ENCODE peak calls at places on chromosomes 7 and 10, in nine cellular contexts. R is fibroblast of lung; E is testis; M is IMR-90; B is lung; S is CD8-positive, alpha-beta T cell; A is stomach; W is HCT116; D is uterus. T is an unnamed sample.

GRCh38 chr10:132386419-132386831 is 10.6 kb upstream of the PWWP2B start:
- DNase-seq in R (no peak), E (no peak), M (no peak), B (no peak), S (no peak), A (no peak), W (no peak), D (peak; percentile 25), T (no peak)

GRCh38 chr7:74289660-74290589 is 718 bp downstream of the CLIP2 start:
- DNase-seq in R (no peak), E (no peak), M (no peak), B (no peak), S (peak; percentile 19), A (peak; percentile 50), W (no peak), D (peak; percentile 56), T (peak; percentile 80)

GRCh38 chr10:95660283-95660682 is 3.8 kb upstream of the ALDH18A1 start:
- DNase-seq in R (peak; percentile 6), E (no peak), M (peak; percentile 64), B (no peak), S (no peak), A (no peak), W (no peak), D (no peak), T (no peak)

GRCh38 chr10:36534471-36535002 is 590.9 kb upstream of the ANKRD30A start:
- DNase-seq in R (peak; percentile 37), E (no peak), M (peak; percentile 95), B (no peak), S (no peak), A (no peak), W (no peak), D (no peak), T (no peak)

GRCh38 chr10:71131096-71131495 is 81.3 kb upstream of the UNC5B start:
- DNase-seq in R (no peak), E (no peak), M (no peak), B (no peak), S (no peak), A (no peak), W (no peak), D (no peak), T (no peak)

GRCh38 chr7:149822353-149822943 is 15.7 kb upstream of the ZNF862 start:
- DNase-seq in R (no peak), E (no peak), M (no peak), B (no peak), S (no peak), A (no peak), W (no peak), D (no peak), T (no peak)

GRCh38 chr10:115963848-115964247 is 309.2 kb downstream of the GFRA1 start:
- DNase-seq in R (no peak), E (no peak), M (peak; percentile 16), B (no peak), S (no peak), A (no peak), W (no peak), D (no peak), T (no peak)

GRCh38 chr7:24842449-24843241 is 85.4 kb upstream of the GSDME start:
- DNase-seq in R (no peak), E (no peak), M (no peak), B (no peak), S (no peak), A (no peak), W (no peak), D (no peak), T (no peak)

GRCh38 chr10:30751678-30752331 is 122.3 kb upstream of the LYZL2 start:
- DNase-seq in R (peak; percentile 75), E (no peak), M (peak; percentile 75), B (peak; percentile 45), S (peak; percentile 47), A (peak; percentile 31), W (peak; percentile 10), D (no peak), T (peak; percentile 70)

GRCh38 chr10:88238515-88238914 is 344.6 kb downstream of the RNLS start:
- DNase-seq in R (no peak), E (no peak), M (no peak), B (no peak), S (no peak), A (no peak), W (no peak), D (no peak), T (no peak)

GRCh38 chr10:35633006-35633980 is 8.8 kb downstream of the FZD8 start:
- DNase-seq in R (no peak), E (no peak), M (no peak), B (no peak), S (no peak), A (no peak), W (no peak), D (no peak), T (no peak)

GRCh38 chr10:80457554-80458262 is 3.6 kb downstream of the TSPAN14 start:
- DNase-seq in R (no peak), E (no peak), M (no peak), B (no peak), S (no peak), A (no peak), W (no peak), D (no peak), T (no peak)

GRCh38 chr10:80454526-80455460 is 683 bp downstream of the TSPAN14 start:
- DNase-seq in R (peak; percentile 35), E (peak; percentile 50), M (no peak), B (peak; percentile 57), S (no peak), A (peak; percentile 67), W (no peak), D (peak; percentile 36), T (peak; percentile 88)

GRCh38 chr10:80453392-80453714 is 757 bp upstream of the TSPAN14 start:
- DNase-seq in R (no peak), E (no peak), M (no peak), B (no peak), S (no peak), A (no peak), W (no peak), D (no peak), T (no peak)

GRCh38 chr10:80453715-80454525 is at the start of gene TSPAN14:
- DNase-seq in R (peak; percentile 81), E (peak; percentile 86), M (peak; percentile 79), B (peak; percentile 81), S (peak; percentile 61), A (peak; percentile 86), W (no peak), D (peak; percentile 86), T (peak; percentile 88)

DNA sequence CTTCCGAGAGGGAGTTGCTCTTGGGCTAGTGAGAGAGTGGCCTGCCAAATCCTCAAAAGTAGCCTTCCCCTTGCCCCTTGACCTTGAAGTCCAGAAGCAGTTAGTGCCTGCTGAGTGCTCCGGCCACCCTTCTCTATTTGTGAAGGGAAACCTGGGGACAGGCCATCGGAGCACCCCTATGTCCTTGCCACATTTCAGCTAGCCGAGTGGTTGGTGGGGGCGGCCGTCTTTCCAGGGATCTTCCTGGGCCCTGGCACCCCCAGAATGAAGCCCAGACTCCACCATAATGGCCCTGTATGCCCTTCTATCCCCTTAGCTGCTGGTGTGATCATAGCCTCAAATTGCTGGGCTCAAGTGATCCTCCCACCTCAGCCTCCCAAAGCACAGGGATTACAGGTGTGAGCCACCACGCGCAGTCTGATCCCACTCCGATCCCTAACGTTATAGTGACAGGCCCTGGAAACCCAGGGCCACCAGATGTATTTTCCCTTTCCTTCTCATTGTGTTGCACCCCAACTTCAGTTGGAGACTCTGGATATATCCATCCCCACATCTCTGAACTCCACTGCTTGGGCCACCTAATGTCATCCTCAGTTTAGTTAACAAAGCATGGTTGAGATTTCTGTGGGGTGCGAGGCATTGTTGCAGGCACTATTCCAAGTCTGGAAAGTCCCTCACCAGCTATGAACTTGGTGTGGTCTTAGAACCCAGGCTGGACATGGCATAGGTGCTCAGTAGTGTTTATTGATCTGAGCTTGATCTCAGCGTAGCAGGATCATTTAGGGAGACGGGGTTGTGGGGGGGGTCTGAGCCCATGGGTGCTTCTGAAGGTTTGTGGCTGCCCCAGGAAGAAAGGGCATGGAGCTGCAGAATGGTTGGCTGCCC is 1.6 kb downstream of the TSPAN14 start:
- DNase-seq in R (no peak), E (no peak), M (no peak), B (no peak), S (no peak), A (no peak), W (no peak), D (no peak), T (no peak)
- H3K4me1 ChIP-seq in R (peaks cover 18% of the 10 kb centered on the region), E (peaks cover 53% of the 10 kb centered on the region), M (peaks cover 24% of the 10 kb centered on the region), B (peaks cover 37% of the 10 kb centered on the region), S (peaks cover 56% of the 10 kb centered on the region), A (peaks cover 71% of the 10 kb centered on the region), W (peaks cover 68% of the 10 kb centered on the region), D (peaks cover 16% of the 10 kb centered on the region), T (peaks cover 50% of the 10 kb centered on the region)

DNA sequence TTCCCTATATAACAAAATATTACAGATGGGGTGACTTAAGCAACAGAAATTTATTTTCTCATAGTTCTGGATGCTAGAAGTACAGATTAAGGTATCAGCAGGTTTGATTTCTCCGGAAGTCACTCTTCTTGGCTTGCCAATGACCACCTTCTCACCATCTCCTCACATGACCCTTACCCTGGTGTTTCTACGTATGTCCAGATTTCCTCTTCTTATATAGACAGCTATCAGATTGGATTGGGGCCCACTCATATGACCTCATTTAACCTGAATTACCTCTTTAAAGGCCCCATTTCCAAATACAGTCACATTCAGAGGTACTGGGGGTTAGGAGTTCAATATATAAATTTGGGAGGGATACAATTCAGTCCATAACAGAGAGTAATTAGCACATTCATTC is 17.0 kb upstream of the RAPGEF5 start:
- DNase-seq in R (no peak), E (no peak), M (no peak), B (no peak), S (no peak), A (no peak), W (no peak), D (no peak), T (no peak)
- TF ChIP-seq CTCF in R (no peak), E (no peak), M (no peak), B (no peak), S (no peak), A (no peak), W (no peak), D (no peak), T (no peak)

DNA sequence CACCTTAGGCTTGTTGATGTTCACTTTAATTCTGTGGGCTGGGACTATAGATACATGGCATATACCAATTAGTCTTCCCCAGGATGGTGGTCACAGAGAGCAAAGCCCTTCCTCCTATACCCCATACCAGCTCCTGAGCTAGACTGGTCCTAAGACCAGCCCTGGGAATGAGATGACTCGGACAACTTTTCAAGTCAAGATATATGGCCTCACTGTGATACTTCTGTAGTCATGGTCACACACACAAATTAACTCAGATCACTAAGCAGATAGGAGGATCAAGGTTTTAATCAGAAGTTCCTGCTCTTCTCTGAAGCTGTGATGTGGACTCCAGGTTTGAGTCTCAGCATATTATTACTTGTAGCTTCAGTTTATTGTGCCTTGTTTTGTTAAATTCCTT is 53.1 kb downstream of the SLK start:
- DNase-seq in R (no peak), E (no peak), M (no peak), B (no peak), S (no peak), A (no peak), W (no peak), D (no peak), T (no peak)
- H3K36me3 ChIP-seq in R (peaks cover 9% of the 10 kb centered on the region), E (no peaks in the 10 kb centered on the region), M (peaks cover 36% of the 10 kb centered on the region), B (peaks cover 28% of the 10 kb centered on the region), S (peaks cover 55% of the 10 kb centered on the region), A (peaks cover 81% of the 10 kb centered on the region), W (peaks cover 61% of the 10 kb centered on the region), D (no peaks in the 10 kb centered on the region), T (peaks cover 7% of the 10 kb centered on the region)

DNA sequence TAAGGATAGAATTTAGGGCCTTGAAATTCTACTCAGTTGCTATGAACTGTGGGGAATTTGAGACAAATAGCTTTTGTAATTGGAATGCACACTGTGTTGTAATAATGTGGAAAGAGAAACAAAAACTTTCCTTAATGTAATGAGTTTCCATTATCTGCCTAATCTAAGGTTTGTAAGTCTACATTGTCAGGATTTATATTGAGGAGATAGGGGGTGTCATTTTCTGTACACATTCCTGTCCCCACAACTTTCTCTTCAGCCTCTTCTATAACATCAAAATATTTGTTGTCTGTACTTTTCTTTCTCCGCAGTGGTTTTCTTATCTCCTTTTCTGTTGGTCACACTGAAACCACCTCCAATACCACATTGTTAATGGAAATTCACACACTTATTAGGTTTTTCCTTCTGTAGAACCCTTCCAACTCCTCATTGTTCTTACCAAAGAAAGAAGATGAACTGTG is 41.5 kb downstream of the ARID5B start:
- DNase-seq in R (peak; percentile 65), E (no peak), M (peak; percentile 54), B (no peak), S (no peak), A (no peak), W (no peak), D (no peak), T (no peak)
- H3K4me1 ChIP-seq in R (peaks cover 26% of the 10 kb centered on the region), E (peaks cover 12% of the 10 kb centered on the region), M (peaks cover 16% of the 10 kb centered on the region), B (peaks cover 2% of the 10 kb centered on the region), S (peaks cover 22% of the 10 kb centered on the region), A (peaks cover 68% of the 10 kb centered on the region), W (peaks cover 41% of the 10 kb centered on the region), D (no peaks in the 10 kb centered on the region), T (peaks cover 27% of the 10 kb centered on the region)

T was measured in mucosa of descending colon.